ENCODE peak calls at places on chromosomes 13 and 19, in eight cellular contexts. P is cardiac fibroblast; J is Daoy; S is stimulated activated CD4-positive, alpha-beta T cell treated with anti-CD3 and anti-CD28 coated beads, TNF-alpha, amount 100 ng/mL, for 1 hour; M is NCI-H1092; F is RWPE1; T is fibroblast of lung; Y is nucleus accumbens. Q is an unnamed sample.

GRCh38 chr13:28497143-28497876 is 2.4 kb upstream of the FLT1 start:
- DNase-seq in P (no peak), J (no peak), S (no peak), M (no peak), F (no peak), T (no peak), Y (no peak), Q (no peak)

GRCh38 chr19:30884146-30884812 is 465.0 kb downstream of the TSHZ3 start:
- DNase-seq in P (no peak), J (no peak), S (no peak), M (no peak), F (no peak), T (no peak), Y (no peak), Q (no peak)

GRCh38 chr13:91056746-91057145 is 290.7 kb upstream of the MIR17HG start:
- DNase-seq in P (no peak), J (no peak), S (no peak), M (no peak), F (no peak), T (no peak), Y (no peak), Q (no peak)

GRCh38 chr19:33431986-33432385 is 58.5 kb downstream of the CEBPG start:
- DNase-seq in P (no peak), J (no peak), S (no peak), M (no peak), F (no peak), T (no peak), Y (no peak), Q (no peak)

GRCh38 chr13:37412271-37412683 is 186.3 kb downstream of the POSTN start:
- DNase-seq in P (no peak), J (no peak), S (no peak), M (no peak), F (no peak), T (peak), Y (no peak), Q (peak)

GRCh38 chr19:42038675-42039074 is 31.3 kb downstream of the GRIK5 start:
- DNase-seq in P (peak), J (no peak), S (no peak), M (no peak), F (no peak), T (no peak), Y (no peak), Q (no peak)

GRCh38 chr13:35231426-35231825 is 245.1 kb downstream of the MAB21L1 start:
- DNase-seq in P (no peak), J (no peak), S (no peak), M (no peak), F (no peak), T (no peak), Y (no peak), Q (no peak)

GRCh38 chr19:37007587-37008220 is 70.5 kb upstream of the ZNF420 start:
- DNase-seq in P (peak), J (peak), S (peak), M (peak), F (peak), T (peak), Y (no peak), Q (no peak)

GRCh38 chr19:33804021-33804799 is 7.5 kb downstream of the KCTD15 start:
- DNase-seq in P (peak), J (peak), S (no peak), M (no peak), F (peak), T (peak), Y (peak), Q (peak)

GRCh38 chr13:49521216-49521615 is 25.5 kb downstream of the PHF11 start:
- DNase-seq in P (no peak), J (no peak), S (no peak), M (no peak), F (no peak), T (no peak), Y (no peak), Q (no peak)

GRCh38 chr19:49497047-49497789 is 984 bp downstream of the RPS11 start:
- DNase-seq in P (peak), J (peak), S (peak), M (no peak), F (peak), T (peak), Y (no peak), Q (peak)

GRCh38 chr19:5172859-5173577 is 167.6 kb downstream of the PTPRS start:
- DNase-seq in P (peak), J (peak), S (no peak), M (no peak), F (peak), T (peak), Y (peak), Q (peak)

Q was measured in epithelial cell of esophagus.